ENCODE peak calls at places on chromosome X, in five cellular contexts. One of them, this sample, is unnamed.

GRCh38 chrX:103913356-103914020 is 48.9 kb upstream of the TMSB15B start:
- DNase-seq in brain microvascular endothelial cell: peak
- DNase-seq in heart right ventricle: no peak
- DNase-seq in ACHN: peak
- DNase-seq in kidney glomerular epithelial cell: peak
- DNase-seq in this sample: no peak

GRCh38 chrX:139889760-139890159 is 43.1 kb downstream of the ATP11C start:
- DNase-seq in brain microvascular endothelial cell: no peak
- DNase-seq in heart right ventricle: no peak
- DNase-seq in ACHN: peak
- DNase-seq in kidney glomerular epithelial cell: no peak
- DNase-seq in this sample: peak

GRCh38 chrX:22323541-22323940 is 50.8 kb downstream of the CBLL2 start:
- DNase-seq in brain microvascular endothelial cell: peak
- DNase-seq in heart right ventricle: no peak
- DNase-seq in ACHN: peak
- DNase-seq in kidney glomerular epithelial cell: peak
- DNase-seq in this sample: peak

GRCh38 chrX:57270980-57271379 is 15.5 kb upstream of the FAAH2 start:
- DNase-seq in brain microvascular endothelial cell: no peak
- DNase-seq in heart right ventricle: no peak
- DNase-seq in ACHN: no peak
- DNase-seq in kidney glomerular epithelial cell: no peak
- DNase-seq in this sample: no peak

GRCh38 chrX:71177327-71177726 is 32.7 kb downstream of the NLGN3 start:
- DNase-seq in brain microvascular endothelial cell: no peak
- DNase-seq in heart right ventricle: no peak
- DNase-seq in ACHN: no peak
- DNase-seq in kidney glomerular epithelial cell: no peak
- DNase-seq in this sample: no peak

GRCh38 chrX:67720344-67720743 is 176.5 kb downstream of the AR start:
- DNase-seq in brain microvascular endothelial cell: no peak
- DNase-seq in heart right ventricle: no peak
- DNase-seq in ACHN: no peak
- DNase-seq in kidney glomerular epithelial cell: no peak
- DNase-seq in this sample: no peak

GRCh38 chrX:114798902-114799301 is 215.0 kb downstream of the HTR2C start:
- DNase-seq in brain microvascular endothelial cell: no peak
- DNase-seq in heart right ventricle: no peak
- DNase-seq in ACHN: no peak
- DNase-seq in kidney glomerular epithelial cell: no peak
- DNase-seq in this sample: peak

GRCh38 chrX:47231167-47231566 is 1.6 kb upstream of the USP11 start:
- DNase-seq in brain microvascular endothelial cell: no peak
- DNase-seq in heart right ventricle: no peak
- DNase-seq in ACHN: no peak
- DNase-seq in kidney glomerular epithelial cell: no peak
- DNase-seq in this sample: no peak

GRCh38 chrX:9622128-9622527 is 143.5 kb downstream of the GPR143 start:
- DNase-seq in brain microvascular endothelial cell: no peak
- DNase-seq in heart right ventricle: no peak
- DNase-seq in ACHN: no peak
- DNase-seq in kidney glomerular epithelial cell: no peak
- DNase-seq in this sample: no peak

GRCh38 chrX:48101443-48101842 is 29.0 kb upstream of the SPACA5B start:
- DNase-seq in brain microvascular endothelial cell: no peak
- DNase-seq in heart right ventricle: no peak
- DNase-seq in ACHN: no peak
- DNase-seq in kidney glomerular epithelial cell: no peak
- DNase-seq in this sample: no peak

GRCh38 chrX:56503941-56504673 is 59.3 kb upstream of the UBQLN2 start:
- DNase-seq in brain microvascular endothelial cell: no peak
- DNase-seq in heart right ventricle: no peak
- DNase-seq in ACHN: no peak
- DNase-seq in kidney glomerular epithelial cell: no peak
- DNase-seq in this sample: no peak

This sample was measured in RKO.